ENCODE peak calls at places on chromosome 12, in four cellular contexts. X is astrocyte, C is heart left ventricle, Y is ascending aorta. Z is an unnamed sample.
A peak's percentile ranks its signal among the peaks of the same experiment; 100 is the strongest.

GRCh38 chr12:58750484-58750883 is 169.8 kb downstream of the LRIG3 start:
- DNase-seq in X (peak; percentile 96), C (no peak), Y (no peak), Z (no peak)

GRCh38 chr12:99059824-99060526 is 414.9 kb downstream of the APAF1 start:
- DNase-seq in X (peak; percentile 15), C (no peak), Y (peak; percentile 67), Z (peak; percentile 42)

GRCh38 chr12:119614705-119615104 is 21.1 kb downstream of the TMEM233 start:
- DNase-seq in X (no peak), C (no peak), Y (no peak), Z (no peak)

GRCh38 chr12:11209098-11209497 is 22.4 kb upstream of the TAS2R42 start:
- DNase-seq in X (no peak), C (no peak), Y (no peak), Z (no peak)

GRCh38 chr12:42854208-42854607 is 264.7 kb upstream of the PRICKLE1 start:
- DNase-seq in X (peak; percentile 58), C (no peak), Y (no peak), Z (no peak)

GRCh38 chr12:2358986-2359658 is 306.3 kb downstream of the CACNA1C start:
- DNase-seq in X (no peak), C (no peak), Y (peak; percentile 58), Z (no peak)

GRCh38 chr12:25202139-25202538 is 7.1 kb downstream of the ETFRF1 start:
- DNase-seq in X (no peak), C (no peak), Y (no peak), Z (no peak)

GRCh38 chr12:16579041-16579440 is 26.9 kb downstream of the LMO3 start:
- DNase-seq in X (no peak), C (no peak), Y (no peak), Z (no peak)

GRCh38 chr12:29562167-29562776 is 64.8 kb upstream of the OVCH1 start:
- DNase-seq in X (peak; percentile 91), C (no peak), Y (peak; percentile 78), Z (no peak)

GRCh38 chr12:123111498-123112165 is 39.3 kb downstream of the PITPNM2 start:
- DNase-seq in X (peak; percentile 75), C (peak; percentile 37), Y (no peak), Z (no peak)

GRCh38 chr12:6860116-6860515 is 7.2 kb upstream of the TPI1 start:
- DNase-seq in X (no peak), C (no peak), Y (no peak), Z (no peak)

GRCh38 chr12:112577473-112578334 is 159.0 kb downstream of the PTPN11 start:
- DNase-seq in X (no peak), C (no peak), Y (no peak), Z (no peak)

GRCh38 chr12:112573151-112573550 is 154.4 kb downstream of the PTPN11 start:
- DNase-seq in X (no peak), C (no peak), Y (no peak), Z (no peak)

GRCh38 chr12:112574896-112575558 is 156.3 kb downstream of the PTPN11 start:
- DNase-seq in X (no peak), C (no peak), Y (no peak), Z (no peak)

GRCh38 chr12:112570096-112570495 is 151.3 kb downstream of the PTPN11 start:
- DNase-seq in X (no peak), C (no peak), Y (no peak), Z (no peak)

GRCh38 chr12:112575559-112576067 is 156.9 kb downstream of the PTPN11 start:
- DNase-seq in X (no peak), C (no peak), Y (no peak), Z (no peak)
- H3K4me3 ChIP-seq in X (no peak overlapping the region), C (no peak overlapping the region), Y (no peak overlapping the region), Z (peak overlapping the region; percentile 67)

GRCh38 chr12:80187660-80188090 is 88.3 kb downstream of the OTOGL start:
- DNase-seq in X (peak; percentile 62), C (no peak), Y (no peak), Z (no peak)

GRCh38 chr12:80188566-80188965 is 89.2 kb downstream of the OTOGL start:
- DNase-seq in X (no peak), C (no peak), Y (no peak), Z (no peak)

GRCh38 chr12:80186727-80187217 is 87.4 kb downstream of the OTOGL start:
- DNase-seq in X (peak; percentile 92), C (no peak), Y (peak; percentile 88), Z (no peak)

GRCh38 chr12:80190001-80190400 is 90.7 kb downstream of the OTOGL start:
- DNase-seq in X (no peak), C (no peak), Y (no peak), Z (no peak)

GRCh38 chr12:80189241-80189640 is 89.9 kb downstream of the OTOGL start:
- DNase-seq in X (peak; percentile 92), C (no peak), Y (no peak), Z (no peak)
- H3K27ac ChIP-seq in X (peak overlapping the region; percentile 28), C (peak overlapping the region; percentile 88), Y (no peak overlapping the region), Z (no peak overlapping the region)

GRCh38 chr12:114409796-114410520 is 4.0 kb upstream of the TBX5 start:
- DNase-seq in X (no peak), C (no peak), Y (no peak), Z (no peak)

GRCh38 chr12:114407034-114407420 is 1.1 kb upstream of the TBX5 start:
- DNase-seq in X (no peak), C (no peak), Y (no peak), Z (no peak)

GRCh38 chr12:114408415-114408814 is 2.5 kb upstream of the TBX5 start:
- DNase-seq in X (no peak), C (no peak), Y (no peak), Z (no peak)

GRCh38 chr12:114407566-114408411 is 1.8 kb upstream of the TBX5 start:
- DNase-seq in X (no peak), C (peak; percentile 63), Y (no peak), Z (no peak)

GRCh38 chr12:114408881-114409795 is 3.2 kb upstream of the TBX5 start:
- DNase-seq in X (no peak), C (peak; percentile 78), Y (no peak), Z (no peak)
- H3K4me3 ChIP-seq in X (no peak overlapping the region), C (peak overlapping the region; percentile 77), Y (peak overlapping the region; percentile 66), Z (peak overlapping the region; percentile 29)

GRCh38 chr12:105104762-105105161 is 2.8 kb upstream of the WASHC4 start:
- DNase-seq in X (no peak), C (no peak), Y (no peak), Z (no peak)

GRCh38 chr12:105099355-105099754 is 8.2 kb upstream of the WASHC4 start:
- DNase-seq in X (no peak), C (no peak), Y (no peak), Z (no peak)

GRCh38 chr12:105100998-105101397 is 6.5 kb upstream of the WASHC4 start:
- DNase-seq in X (no peak), C (no peak), Y (no peak), Z (no peak)

GRCh38 chr12:105102673-105103072 is 4.9 kb upstream of the WASHC4 start:
- DNase-seq in X (no peak), C (no peak), Y (no peak), Z (no peak)

GRCh38 chr12:105100207-105100985 is 7.1 kb upstream of the WASHC4 start:
- DNase-seq in X (peak; percentile 55), C (no peak), Y (no peak), Z (no peak)
- H3K27ac ChIP-seq in X (no peak overlapping the region), C (no peak overlapping the region), Y (no peak overlapping the region), Z (no peak overlapping the region)

GRCh38 chr12:103969391-103969790 is 3.7 kb downstream of the TDG start:
- DNase-seq in X (peak; percentile 69), C (no peak), Y (no peak), Z (no peak)
- H3K4me3 ChIP-seq in X (no peak overlapping the region), C (no peak overlapping the region), Y (no peak overlapping the region), Z (no peak overlapping the region)

DNA sequence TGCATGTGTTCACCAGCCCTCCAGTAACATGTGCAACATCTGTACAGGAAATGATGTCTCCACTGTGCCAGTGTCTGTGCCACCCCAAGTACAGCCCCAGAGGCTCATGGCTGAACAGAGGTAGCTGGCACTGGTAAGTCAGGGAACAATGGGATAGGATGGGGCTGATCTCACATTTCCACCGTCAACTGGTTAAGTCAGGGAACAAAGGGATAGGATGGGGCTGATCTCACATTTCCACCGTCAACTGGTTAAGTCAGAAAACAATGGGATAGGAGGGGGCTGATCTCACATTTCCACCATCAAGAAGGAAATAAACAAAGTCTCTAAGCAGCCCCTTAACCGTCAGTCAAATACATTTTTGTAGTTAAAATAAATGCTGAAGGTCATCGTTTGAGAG is 246.6 kb downstream of the TMEM132D start:
- DNase-seq in X (no peak), C (no peak), Y (no peak), Z (no peak)
- H3K27ac ChIP-seq in X (no peak overlapping the region), C (no peak overlapping the region), Y (no peak overlapping the region), Z (no peak overlapping the region)